ENCODE peak calls at places on chromosomes 2 and 18, in eight cellular contexts. Z is breast epithelium, X is HCT116, G is GM23338, P is HepG2, O is stomach, C is transverse colon, D is GM12878. H is an unnamed sample.

GRCh38 chr18:24009651-24010333 is 4.8 kb upstream of the TTC39C start:
- DNase-seq in Z (no peak), X (no peak), G (no peak), P (no peak), O (no peak), C (no peak), D (peak), H (peak)

GRCh38 chr2:127638361-127639110 is 7.4 kb upstream of the GPR17 start:
- DNase-seq in Z (no peak), X (no peak), G (peak), P (no peak), O (peak), C (no peak), D (no peak), H (no peak)

GRCh38 chr2:128305555-128306080 is 13.1 kb downstream of the HS6ST1 start:
- DNase-seq in Z (no peak), X (no peak), G (no peak), P (no peak), O (no peak), C (no peak), D (no peak), H (no peak)

GRCh38 chr2:99613992-99614391 is 124.2 kb upstream of the REV1 start:
- DNase-seq in Z (no peak), X (no peak), G (no peak), P (no peak), O (no peak), C (no peak), D (no peak), H (no peak)

GRCh38 chr2:149394864-149395263 is 64.5 kb downstream of the LYPD6 start:
- DNase-seq in Z (no peak), X (no peak), G (no peak), P (no peak), O (no peak), C (no peak), D (no peak), H (no peak)

GRCh38 chr2:234273887-234274584 is 222.8 kb downstream of the ARL4C start:
- DNase-seq in Z (no peak), X (no peak), G (no peak), P (no peak), O (no peak), C (no peak), D (no peak), H (no peak)

GRCh38 chr18:57533399-57533884 is 53.1 kb downstream of the FECH start:
- DNase-seq in Z (no peak), X (no peak), G (peak), P (peak), O (no peak), C (no peak), D (no peak), H (no peak)

GRCh38 chr2:65353046-65353445 is 79.4 kb downstream of the SPRED2 start:
- DNase-seq in Z (no peak), X (no peak), G (peak), P (no peak), O (no peak), C (no peak), D (no peak), H (peak)

GRCh38 chr2:14219306-14219705 is 413.2 kb upstream of the LRATD1 start:
- DNase-seq in Z (no peak), X (no peak), G (no peak), P (no peak), O (no peak), C (no peak), D (no peak), H (no peak)

GRCh38 chr2:199463708-199464613 is 6.2 kb upstream of the SATB2 start:
- DNase-seq in Z (no peak), X (no peak), G (peak), P (no peak), O (no peak), C (peak), D (no peak), H (peak)

GRCh38 chr18:48201952-48202898 is 207.0 kb downstream of the ZBTB7C start:
- DNase-seq in Z (no peak), X (no peak), G (no peak), P (no peak), O (no peak), C (peak), D (no peak), H (no peak)

GRCh38 chr2:110770696-110771425 is 38.5 kb downstream of the ACOXL start:
- DNase-seq in Z (no peak), X (no peak), G (no peak), P (no peak), O (no peak), C (no peak), D (no peak), H (no peak)

GRCh38 chr2:14778015-14778414 is 145.5 kb downstream of the LRATD1 start:
- DNase-seq in Z (no peak), X (no peak), G (no peak), P (no peak), O (no peak), C (no peak), D (no peak), H (no peak)

GRCh38 chr2:871926-872680 is 78.5 kb upstream of the SNTG2 start:
- DNase-seq in Z (peak), X (no peak), G (no peak), P (no peak), O (peak), C (no peak), D (no peak), H (no peak)

GRCh38 chr2:195322324-195322723 is 334.7 kb upstream of the SLC39A10 start:
- DNase-seq in Z (no peak), X (no peak), G (no peak), P (no peak), O (no peak), C (peak), D (no peak), H (no peak)

GRCh38 chr2:85846411-85846810 is 42.4 kb downstream of the ST3GAL5 start:
- DNase-seq in Z (no peak), X (no peak), G (no peak), P (no peak), O (no peak), C (no peak), D (no peak), H (peak)

GRCh38 chr18:28112056-28112470 is 64.9 kb downstream of the CDH2 start:
- DNase-seq in Z (no peak), X (no peak), G (no peak), P (no peak), O (no peak), C (no peak), D (no peak), H (no peak)

GRCh38 chr2:72570401-72570800 is 255.4 kb downstream of the EXOC6B start:
- DNase-seq in Z (no peak), X (no peak), G (no peak), P (peak), O (no peak), C (no peak), D (no peak), H (no peak)

GRCh38 chr2:81734981-81735380 is 1430.4 kb upstream of the LRRTM1 start:
- DNase-seq in Z (no peak), X (no peak), G (no peak), P (no peak), O (no peak), C (no peak), D (no peak), H (no peak)

GRCh38 chr18:30971338-30971956 is 71.1 kb downstream of the DSC3 start:
- DNase-seq in Z (no peak), X (peak), G (peak), P (peak), O (no peak), C (no peak), D (no peak), H (no peak)

GRCh38 chr2:2528801-2529200 is 197.7 kb upstream of the MYT1L start:
- DNase-seq in Z (no peak), X (no peak), G (no peak), P (no peak), O (no peak), C (no peak), D (no peak), H (no peak)

GRCh38 chr2:188937228-188938220 is 36.6 kb upstream of the COL3A1 start:
- DNase-seq in Z (no peak), X (no peak), G (no peak), P (no peak), O (no peak), C (no peak), D (no peak), H (no peak)

GRCh38 chr2:108927936-108928659 is 60.9 kb downstream of the EDAR start:
- DNase-seq in Z (no peak), X (peak), G (peak), P (peak), O (peak), C (peak), D (no peak), H (no peak)

GRCh38 chr18:8389391-8390340 is 219.6 kb upstream of the RAB12 start:
- DNase-seq in Z (peak), X (peak), G (peak), P (peak), O (peak), C (peak), D (no peak), H (no peak)

GRCh38 chr2:235511187-235511661 is 17.4 kb downstream of the AGAP1 start:
- DNase-seq in Z (no peak), X (peak), G (no peak), P (peak), O (no peak), C (peak), D (no peak), H (no peak)

GRCh38 chr2:19949071-19949470 is 40.8 kb downstream of the WDR35 start:
- DNase-seq in Z (no peak), X (no peak), G (no peak), P (no peak), O (no peak), C (no peak), D (no peak), H (no peak)

GRCh38 chr2:210577263-210578071 is 21.1 kb downstream of the CPS1 start:
- DNase-seq in Z (no peak), X (peak), G (peak), P (peak), O (no peak), C (no peak), D (peak), H (no peak)

GRCh38 chr18:74951165-74951760 is 257.7 kb downstream of the PTGR3 start:
- DNase-seq in Z (peak), X (no peak), G (no peak), P (peak), O (peak), C (peak), D (peak), H (no peak)

GRCh38 chr18:67243799-67244587 is 272.5 kb downstream of the DSEL start:
- DNase-seq in Z (no peak), X (no peak), G (no peak), P (no peak), O (no peak), C (no peak), D (no peak), H (no peak)

GRCh38 chr2:8803658-8804379 is 33.6 kb downstream of the KIDINS220 start:
- DNase-seq in Z (peak), X (peak), G (no peak), P (peak), O (peak), C (peak), D (peak), H (no peak)

DNA sequence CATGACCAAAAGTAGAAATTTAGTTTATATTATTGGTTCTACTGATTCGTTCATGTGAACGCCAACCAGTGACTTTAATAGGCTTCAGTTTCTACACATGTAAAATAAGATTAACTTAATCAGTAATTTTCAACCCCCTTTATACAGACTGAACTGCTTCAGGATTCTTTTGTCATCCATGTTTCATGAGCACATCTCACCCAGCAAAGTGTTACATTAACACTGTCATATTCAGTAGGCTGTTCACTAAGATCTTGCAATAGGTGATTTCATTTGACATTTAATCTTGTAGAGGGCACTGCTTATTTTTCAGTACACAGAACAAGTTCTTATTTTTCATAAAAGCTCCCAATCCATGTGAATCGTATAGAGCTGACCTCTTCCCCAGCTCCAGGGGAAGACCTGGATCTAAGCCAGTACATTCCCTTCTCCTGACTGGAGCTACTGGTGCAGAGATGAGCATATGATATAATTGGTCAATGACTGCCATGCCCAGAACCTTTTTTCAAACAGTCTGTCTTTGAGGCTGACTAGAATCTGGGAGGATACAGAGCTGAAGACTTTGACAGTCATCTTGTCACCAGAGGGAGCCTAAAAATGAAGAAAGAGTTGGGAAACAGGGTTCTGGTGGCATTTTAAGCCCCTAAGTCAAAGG is 72.2 kb upstream of the CHRNA1 start:
- DNase-seq in Z (no peak), X (no peak), G (no peak), P (no peak), O (no peak), C (no peak), D (no peak), H (no peak)
- TF ChIP-seq POLR2AphosphoS5 in Z (no peak), X (no peak), G (no peak), P (no peak), O (no peak), C (no peak), D (no peak), H (no peak)

DNA sequence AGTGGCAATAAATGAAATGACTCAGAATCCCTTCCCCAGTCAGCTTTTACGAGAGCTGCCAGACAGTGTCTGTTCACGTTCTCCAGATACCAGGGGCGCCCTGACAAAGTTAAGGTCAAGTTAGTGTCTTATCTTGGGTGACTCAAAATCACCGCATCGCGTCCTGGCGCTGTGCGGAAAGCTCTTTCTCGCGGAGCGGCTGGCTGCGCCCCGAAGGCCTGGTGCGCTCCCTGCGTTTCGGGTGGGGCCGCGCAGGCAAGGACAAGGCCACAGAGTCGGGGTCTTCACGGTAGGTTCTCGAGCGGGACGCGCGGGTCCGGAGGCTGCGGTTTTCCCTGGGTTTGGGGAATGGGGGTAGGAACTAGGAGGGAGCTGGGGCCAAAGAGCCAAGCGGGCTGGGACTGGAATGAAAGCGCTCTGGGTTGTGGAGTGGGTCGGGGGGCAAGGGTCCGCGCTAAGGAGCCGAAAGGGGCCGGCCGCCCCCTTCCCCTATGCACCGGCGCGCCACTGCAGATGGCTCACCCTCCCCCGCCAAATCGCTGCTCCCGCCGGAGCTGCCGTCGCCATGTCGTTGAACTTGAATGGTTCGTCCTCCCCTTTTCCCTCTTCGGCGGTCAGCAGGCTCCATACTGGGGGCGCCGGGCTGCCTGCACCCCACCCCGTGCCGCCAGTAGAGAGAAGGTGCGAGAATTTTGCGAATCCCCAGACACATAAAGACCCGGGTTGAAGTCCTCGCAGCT is 2.6 kb upstream of the HOXD11 start:
- DNase-seq in Z (peak), X (no peak), G (peak), P (no peak), O (no peak), C (no peak), D (no peak), H (no peak)
- TF ChIP-seq POLR2AphosphoS5 in Z (no peak), X (no peak), G (no peak), P (no peak), O (no peak), C (no peak), D (no peak), H (no peak)

GRCh38 chr2:126586321-126586720 is 69.6 kb upstream of the GYPC start:
- DNase-seq in Z (no peak), X (no peak), G (no peak), P (no peak), O (no peak), C (no peak), D (no peak), H (no peak)
- TF ChIP-seq POLR2AphosphoS5 in Z (no peak), X (no peak), G (no peak), P (no peak), O (no peak), C (no peak), D (no peak), H (peak)

DNA sequence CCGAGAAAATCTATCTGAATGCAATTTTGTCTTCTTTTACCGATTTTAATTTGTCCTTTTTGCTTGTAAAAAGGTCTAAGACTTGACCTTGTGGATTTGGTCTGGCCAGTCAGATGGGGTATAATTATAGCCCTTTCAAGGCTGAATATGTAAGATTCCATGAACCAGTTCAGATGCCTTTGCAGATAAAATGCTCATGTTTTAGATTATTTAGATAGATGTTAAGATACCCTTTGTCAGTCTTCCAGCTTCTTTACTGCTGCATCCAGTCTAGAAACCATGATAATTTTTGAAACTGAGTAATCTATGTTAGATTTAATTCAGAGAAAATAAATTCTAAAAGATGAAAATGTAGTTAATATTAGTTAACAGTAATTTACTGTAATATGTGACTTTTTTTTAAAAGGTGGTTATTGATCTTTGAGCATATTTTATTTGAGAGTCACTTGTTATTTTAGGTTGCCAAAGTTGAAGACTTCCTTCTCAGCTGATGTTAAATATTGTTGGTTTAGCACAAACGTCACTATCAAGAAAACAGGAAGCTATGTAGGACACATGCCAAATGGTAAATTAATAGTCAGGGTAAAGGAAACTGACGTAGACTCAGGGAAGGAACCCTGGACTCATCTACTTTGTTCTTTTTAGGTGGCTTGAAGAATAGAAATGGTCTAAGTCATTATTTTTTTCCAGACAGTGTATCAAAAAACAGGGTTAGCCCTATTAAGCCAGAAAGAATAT is 29.8 kb downstream of the BABAM2 start:
- DNase-seq in Z (no peak), X (no peak), G (no peak), P (peak), O (no peak), C (no peak), D (no peak), H (no peak)
- TF ChIP-seq POLR2AphosphoS5 in Z (no peak), X (no peak), G (no peak), P (no peak), O (peak), C (no peak), D (no peak), H (no peak)

DNA sequence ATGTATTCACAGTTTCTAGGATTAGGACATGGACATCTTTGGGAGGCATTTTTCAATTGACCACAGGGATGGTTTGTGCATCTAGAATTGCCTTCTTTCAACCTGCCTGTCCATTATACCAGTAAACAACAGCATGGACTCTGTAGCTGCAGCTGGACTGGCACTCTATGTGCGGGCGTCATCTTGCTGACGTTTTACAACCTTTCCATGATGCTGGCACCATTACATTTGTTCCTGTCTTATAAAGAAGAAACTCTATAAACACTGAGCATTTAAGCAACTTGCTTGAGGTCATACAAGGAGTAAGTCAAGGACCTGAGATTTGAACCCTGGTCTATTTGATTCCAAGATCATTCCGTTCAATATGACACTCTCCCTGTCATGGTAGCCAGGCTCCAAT is 25.4 kb upstream of the IGFBP5 start:
- DNase-seq in Z (no peak), X (no peak), G (no peak), P (no peak), O (no peak), C (no peak), D (no peak), H (no peak)
- TF ChIP-seq POLR2AphosphoS5 in Z (no peak), X (no peak), G (no peak), P (no peak), O (no peak), C (no peak), D (no peak), H (no peak)

DNA sequence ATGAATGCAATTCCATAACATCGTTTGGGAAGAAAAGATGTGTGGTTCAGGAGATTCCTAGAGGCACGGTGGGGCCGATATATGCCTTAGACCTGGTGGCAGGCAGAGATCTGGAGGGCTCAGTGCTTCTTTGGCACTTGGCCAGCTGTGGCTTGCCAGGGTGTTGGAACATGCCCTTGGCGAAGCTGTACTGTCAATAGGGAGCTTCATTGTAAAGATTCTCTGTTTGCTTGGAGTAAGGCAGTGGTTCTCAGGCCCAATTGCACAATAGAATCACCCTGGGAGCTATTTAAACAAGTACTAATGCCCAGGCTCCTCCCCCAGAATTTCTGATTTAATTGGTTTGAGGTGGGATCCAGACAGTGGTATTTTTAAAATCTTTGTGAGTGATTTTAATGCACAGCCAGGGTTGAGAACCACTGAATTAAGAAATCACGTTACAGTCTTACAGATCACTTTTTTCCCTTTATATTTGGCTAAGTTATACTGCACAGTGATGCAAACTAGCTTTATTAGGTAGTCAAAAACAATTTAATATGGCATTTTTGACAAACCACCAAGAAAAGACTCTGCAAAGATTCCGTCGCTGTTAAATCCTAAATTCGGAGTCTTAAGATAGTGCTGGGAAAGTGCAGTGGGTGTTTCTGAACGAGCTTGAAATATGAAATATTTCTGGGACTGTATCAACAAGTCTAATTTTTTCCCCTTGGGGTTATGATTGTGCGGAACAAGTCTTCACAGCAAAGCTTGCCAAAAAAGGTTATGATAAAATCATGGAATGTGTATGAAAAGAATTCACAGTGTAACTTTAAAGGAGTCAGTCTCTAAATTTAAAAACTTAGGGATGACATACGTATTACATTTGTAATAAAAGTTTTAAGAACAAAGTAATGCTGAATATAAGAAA is 78.0 kb downstream of the CRIM1 start:
- DNase-seq in Z (peak), X (no peak), G (no peak), P (peak), O (no peak), C (peak), D (no peak), H (no peak)
- TF ChIP-seq POLR2AphosphoS5 in Z (peak), X (no peak), G (no peak), P (no peak), O (no peak), C (no peak), D (no peak), H (peak)